ENCODE peak calls at places on chromosomes 12 and 14, in seven cellular contexts. One of them, this sample, is unnamed.

GRCh38 chr14:73725116-73726024 is 11.2 kb upstream of the PNMA1 start:
- DNase-seq in DMS153: no peak
- DNase-seq in central memory CD4-positive, alpha-beta T cell: no peak
- DNase-seq in kidney glomerular epithelial cell: no peak
- DNase-seq in EH: peak
- DNase-seq in A172: peak
- DNase-seq in HTR-8/SVneo: no peak
- DNase-seq in this sample: no peak

GRCh38 chr14:58820032-58820431 is 182.3 kb downstream of the DACT1 start:
- DNase-seq in DMS153: no peak
- DNase-seq in central memory CD4-positive, alpha-beta T cell: no peak
- DNase-seq in kidney glomerular epithelial cell: no peak
- DNase-seq in EH: no peak
- DNase-seq in A172: no peak
- DNase-seq in HTR-8/SVneo: no peak
- DNase-seq in this sample: no peak

GRCh38 chr14:85824526-85824925 is 294.6 kb downstream of the FLRT2 start:
- DNase-seq in DMS153: peak
- DNase-seq in central memory CD4-positive, alpha-beta T cell: no peak
- DNase-seq in kidney glomerular epithelial cell: no peak
- DNase-seq in EH: no peak
- DNase-seq in A172: no peak
- DNase-seq in HTR-8/SVneo: no peak
- DNase-seq in this sample: no peak

GRCh38 chr12:10027311-10028099 is 3.0 kb upstream of the CLEC9A start:
- DNase-seq in DMS153: no peak
- DNase-seq in central memory CD4-positive, alpha-beta T cell: no peak
- DNase-seq in kidney glomerular epithelial cell: no peak
- DNase-seq in EH: peak
- DNase-seq in A172: peak
- DNase-seq in HTR-8/SVneo: peak
- DNase-seq in this sample: no peak

GRCh38 chr14:33285902-33286700 is 347.4 kb downstream of the NPAS3 start:
- DNase-seq in DMS153: no peak
- DNase-seq in central memory CD4-positive, alpha-beta T cell: no peak
- DNase-seq in kidney glomerular epithelial cell: no peak
- DNase-seq in EH: no peak
- DNase-seq in A172: no peak
- DNase-seq in HTR-8/SVneo: no peak
- DNase-seq in this sample: no peak

GRCh38 chr12:23564454-23564853 is 385.0 kb downstream of the SOX5 start:
- DNase-seq in DMS153: peak
- DNase-seq in central memory CD4-positive, alpha-beta T cell: no peak
- DNase-seq in kidney glomerular epithelial cell: no peak
- DNase-seq in EH: no peak
- DNase-seq in A172: no peak
- DNase-seq in HTR-8/SVneo: no peak
- DNase-seq in this sample: no peak

GRCh38 chr12:111645433-111645832 is 40.3 kb downstream of the BRAP start:
- DNase-seq in DMS153: no peak
- DNase-seq in central memory CD4-positive, alpha-beta T cell: no peak
- DNase-seq in kidney glomerular epithelial cell: no peak
- DNase-seq in EH: peak
- DNase-seq in A172: peak
- DNase-seq in HTR-8/SVneo: peak
- DNase-seq in this sample: no peak

GRCh38 chr14:90611936-90612335 is 204.3 kb downstream of the TTC7B start:
- DNase-seq in DMS153: no peak
- DNase-seq in central memory CD4-positive, alpha-beta T cell: no peak
- DNase-seq in kidney glomerular epithelial cell: no peak
- DNase-seq in EH: no peak
- DNase-seq in A172: no peak
- DNase-seq in HTR-8/SVneo: no peak
- DNase-seq in this sample: no peak

GRCh38 chr12:109436181-109436546 is 40.9 kb downstream of the KCTD10 start:
- DNase-seq in DMS153: no peak
- DNase-seq in central memory CD4-positive, alpha-beta T cell: no peak
- DNase-seq in kidney glomerular epithelial cell: no peak
- DNase-seq in EH: no peak
- DNase-seq in A172: no peak
- DNase-seq in HTR-8/SVneo: no peak
- DNase-seq in this sample: no peak

GRCh38 chr14:95264271-95264973 is 55.3 kb downstream of the CLMN start:
- DNase-seq in DMS153: no peak
- DNase-seq in central memory CD4-positive, alpha-beta T cell: no peak
- DNase-seq in kidney glomerular epithelial cell: no peak
- DNase-seq in EH: no peak
- DNase-seq in A172: no peak
- DNase-seq in HTR-8/SVneo: no peak
- DNase-seq in this sample: no peak

GRCh38 chr12:99619389-99620158 is 28.0 kb upstream of the GARIN6 start:
- DNase-seq in DMS153: no peak
- DNase-seq in central memory CD4-positive, alpha-beta T cell: no peak
- DNase-seq in kidney glomerular epithelial cell: peak
- DNase-seq in EH: peak
- DNase-seq in A172: peak
- DNase-seq in HTR-8/SVneo: no peak
- DNase-seq in this sample: no peak

GRCh38 chr12:95220190-95220589 is 2.6 kb downstream of the VEZT start:
- DNase-seq in DMS153: no peak
- DNase-seq in central memory CD4-positive, alpha-beta T cell: no peak
- DNase-seq in kidney glomerular epithelial cell: no peak
- DNase-seq in EH: no peak
- DNase-seq in A172: no peak
- DNase-seq in HTR-8/SVneo: no peak
- DNase-seq in this sample: no peak

This sample was measured in colonic mucosa.